ENCODE peak calls at places on chromosomes 11 and 22, in eight cellular contexts. Y is H1, Q is testis, F is heart left ventricle, P is endothelial cell of umbilical vein, W is stomach, I is ovary, T is IMR-90. C is an unnamed sample.

GRCh38 chr11:8989411-8989810 is 14.4 kb downstream of the NRIP3 start:
- DNase-seq in Y (no peak), Q (no peak), F (no peak), P (no peak), W (no peak), I (no peak), T (peak), C (no peak)

GRCh38 chr22:45864959-45865496 is 111.9 kb downstream of the WNT7B start:
- DNase-seq in Y (no peak), Q (no peak), F (no peak), P (no peak), W (peak), I (no peak), T (no peak), C (peak)

GRCh38 chr11:16820324-16821092 is 82.1 kb downstream of the C11orf58 start:
- DNase-seq in Y (peak), Q (peak), F (peak), P (peak), W (peak), I (peak), T (peak), C (peak)

GRCh38 chr11:103863497-103863896 is 172.9 kb upstream of the DDI1 start:
- DNase-seq in Y (no peak), Q (no peak), F (no peak), P (no peak), W (no peak), I (no peak), T (peak), C (no peak)

GRCh38 chr22:49955581-49956417 is 4.8 kb upstream of the PIM3 start:
- DNase-seq in Y (no peak), Q (no peak), F (no peak), P (no peak), W (no peak), I (no peak), T (no peak), C (peak)

GRCh38 chr11:3340025-3340424 is 38.9 kb downstream of the ZNF195 start:
- DNase-seq in Y (no peak), Q (no peak), F (no peak), P (peak), W (no peak), I (no peak), T (peak), C (no peak)

GRCh38 chr11:3807856-3808845 is at the start of gene PGAP2:
- DNase-seq in Y (peak), Q (peak), F (peak), P (peak), W (peak), I (peak), T (peak), C (peak)

GRCh38 chr11:118145285-118146227 is 7.1 kb downstream of the SCN4B start:
- DNase-seq in Y (peak), Q (peak), F (peak), P (peak), W (peak), I (peak), T (peak), C (peak)

DNA sequence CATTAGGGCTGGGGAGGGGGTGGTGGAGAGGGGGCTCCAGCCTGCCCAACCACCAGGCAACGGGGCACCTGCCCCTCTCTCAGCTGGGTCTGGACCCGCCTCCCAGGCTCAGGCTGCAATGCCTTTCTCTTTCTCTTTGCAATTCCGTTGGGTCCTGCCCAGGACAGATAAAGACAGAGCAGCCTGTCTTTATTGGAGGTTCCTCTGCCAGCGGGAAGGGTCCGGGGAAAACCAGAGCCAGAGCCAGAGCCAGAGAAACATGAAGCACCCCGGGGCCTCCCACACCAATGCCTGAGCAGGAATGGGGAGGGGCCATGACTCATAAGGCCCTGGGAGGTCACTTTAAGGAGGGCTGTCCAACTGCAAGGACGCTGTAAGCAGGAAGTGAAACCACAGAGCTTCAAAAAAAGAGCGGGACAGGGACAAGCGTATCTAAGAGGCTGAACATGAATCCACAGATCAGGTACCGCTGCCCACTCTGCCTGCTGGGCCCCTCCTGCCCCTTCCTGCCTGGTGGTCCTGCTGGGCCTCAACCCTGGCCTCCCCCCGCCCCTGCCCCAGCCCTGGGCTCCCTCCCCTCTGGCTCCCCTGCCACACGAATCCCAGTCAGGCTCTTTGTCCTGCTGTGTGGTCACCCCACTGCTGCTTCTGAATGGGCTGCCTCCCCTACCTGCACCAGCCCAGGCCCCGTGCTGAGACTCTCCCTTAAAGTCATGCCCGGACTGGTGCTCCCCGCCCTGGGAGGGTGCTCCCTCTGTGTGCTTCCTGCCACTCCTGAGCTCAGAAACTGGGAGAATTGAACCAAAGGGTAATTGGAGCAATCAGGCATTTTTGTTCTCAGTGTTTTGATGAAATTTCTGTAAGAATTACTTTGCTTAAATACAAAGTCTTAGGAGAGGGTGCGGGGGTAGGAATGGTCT is at the start of gene APOBEC3B:
- DNase-seq in Y (no peak), Q (peak), F (peak), P (peak), W (peak), I (peak), T (peak), C (peak)
- H3K4me3 ChIP-seq in Y (no peak), Q (peak), F (peak), P (peak), W (no peak), I (peak), T (peak), C (peak)

DNA sequence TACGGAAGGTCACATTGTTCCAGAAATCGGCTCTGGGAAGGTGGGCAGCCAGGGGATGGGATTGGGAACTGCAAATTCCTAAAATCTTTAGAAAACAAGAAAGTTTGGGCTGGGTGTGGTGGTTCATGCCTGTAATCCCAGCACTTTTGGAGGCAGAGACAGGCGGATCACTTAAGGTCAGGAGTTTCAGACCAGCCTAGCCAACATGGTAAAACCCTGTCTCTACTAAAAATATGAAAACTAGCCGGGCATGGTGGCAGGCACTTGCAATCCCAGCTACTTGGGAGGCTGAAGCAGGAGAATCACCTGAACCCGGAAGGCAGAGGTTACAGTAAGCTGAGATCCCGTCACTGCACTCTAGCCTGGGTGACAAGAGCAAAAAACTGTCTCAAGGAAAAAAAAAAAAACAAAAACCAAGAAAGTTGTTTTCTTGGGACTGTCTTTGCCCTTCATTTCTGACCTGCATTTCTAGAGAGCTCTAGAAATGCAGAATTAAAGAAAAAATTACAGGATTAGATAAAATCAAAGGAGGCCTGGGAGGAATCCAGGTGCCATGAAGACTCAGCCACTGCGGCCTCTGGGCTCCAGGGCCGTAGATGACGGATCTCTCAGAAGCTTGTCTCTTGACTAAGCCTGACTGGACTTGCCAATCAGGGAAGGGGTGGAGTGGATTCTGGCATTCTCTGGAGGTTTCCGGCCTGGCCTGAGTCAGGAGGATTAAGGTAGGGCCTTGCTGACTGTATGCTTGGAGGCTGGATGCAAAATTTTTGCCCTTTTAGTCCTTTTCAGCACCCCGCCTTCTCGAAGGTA is 5.3 kb upstream of the MALAT1 start:
- DNase-seq in Y (no peak), Q (no peak), F (peak), P (peak), W (peak), I (peak), T (peak), C (peak)
- TF ChIP-seq POLR2A in Y (no peak), Q (no peak), F (peak), P (peak), W (no peak), I (no peak), T (peak), C (no peak)

GRCh38 chr11:62853279-62853965 is 14.0 kb upstream of the WDR74 start:
- DNase-seq in Y (no peak), Q (no peak), F (no peak), P (no peak), W (no peak), I (no peak), T (no peak), C (no peak)
- H3K27ac ChIP-seq in Y (peak), Q (no peak), F (no peak), P (no peak), W (peak), I (no peak), T (no peak), C (no peak)

DNA sequence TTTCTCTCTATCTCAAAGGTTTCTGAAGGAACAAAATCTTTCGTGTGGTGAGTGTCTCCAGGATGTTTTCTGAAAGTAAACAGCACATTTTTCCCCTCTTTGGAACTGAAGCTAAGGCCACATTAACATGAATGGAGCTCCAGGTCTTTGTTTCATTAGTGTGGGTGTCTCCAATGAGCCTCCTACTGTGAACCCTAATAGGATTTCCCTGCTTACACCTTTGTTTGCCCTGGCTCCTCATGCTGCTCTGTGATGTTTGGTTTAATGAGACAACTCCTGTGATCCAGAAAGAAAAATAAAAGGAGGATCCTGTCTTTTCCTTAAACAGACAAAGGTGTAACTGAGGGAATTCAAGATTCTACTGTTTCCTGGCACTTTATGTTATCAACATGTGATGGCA is 76.9 kb upstream of the SLC6A5 start:
- DNase-seq in Y (no peak), Q (no peak), F (no peak), P (no peak), W (no peak), I (no peak), T (no peak), C (no peak)
- H3K4me3 ChIP-seq in Y (no peak), Q (no peak), F (no peak), P (no peak), W (no peak), I (no peak), T (no peak), C (no peak)

GRCh38 chr22:35419756-35420155 is 19.8 kb downstream of the MCM5 start:
- DNase-seq in Y (no peak), Q (no peak), F (no peak), P (no peak), W (no peak), I (no peak), T (no peak), C (no peak)

GRCh38 chr22:35421121-35421520 is 21.2 kb downstream of the MCM5 start:
- DNase-seq in Y (no peak), Q (no peak), F (no peak), P (no peak), W (no peak), I (no peak), T (no peak), C (no peak)

GRCh38 chr22:35417606-35418005 is 17.7 kb downstream of the MCM5 start:
- DNase-seq in Y (no peak), Q (no peak), F (no peak), P (no peak), W (no peak), I (no peak), T (no peak), C (no peak)

GRCh38 chr22:35418726-35419125 is 18.8 kb downstream of the MCM5 start:
- DNase-seq in Y (no peak), Q (no peak), F (no peak), P (no peak), W (no peak), I (no peak), T (no peak), C (no peak)

DNA sequence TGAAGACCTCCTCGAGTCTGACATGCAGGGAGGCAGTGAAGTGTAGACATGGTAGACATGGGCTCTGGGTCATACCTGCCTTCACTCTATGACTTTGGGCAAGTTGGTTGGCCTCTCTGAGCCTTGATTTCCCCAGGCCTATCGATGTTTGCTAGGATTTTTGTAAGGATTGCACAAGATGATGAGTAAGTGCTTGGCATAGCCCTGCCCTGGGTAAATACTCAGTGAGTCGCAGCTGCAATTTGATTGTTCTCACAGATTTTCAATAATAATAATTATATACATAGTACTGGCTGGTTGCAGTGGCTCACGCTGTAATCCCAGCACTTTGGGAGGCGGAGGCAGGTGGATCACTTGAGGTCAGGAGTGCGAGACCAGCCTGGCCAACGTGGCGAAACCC is 18.1 kb downstream of the MCM5 start:
- DNase-seq in Y (no peak), Q (no peak), F (no peak), P (no peak), W (no peak), I (no peak), T (peak), C (no peak)
- TF ChIP-seq POLR2A in Y (no peak), Q (no peak), F (no peak), P (no peak), W (no peak), I (no peak), T (no peak), C (no peak)

C was measured in sigmoid colon.